ENCODE peak calls at places on chromosome 10, in six cellular contexts. P, O, G, K, C and S are unnamed samples.
A peak's percentile ranks its signal among the peaks of the same experiment; 100 is the strongest.

GRCh38 chr10:78927257-78927995 is 141.3 kb upstream of the ZMIZ1 start:
- DNase-seq in P (no peak), O (no peak), G (peak; percentile 20), K (no peak), C (no peak), S (no peak)

GRCh38 chr10:96333091-96333490 is 25.7 kb downstream of the OPALIN start:
- DNase-seq in P (no peak), O (no peak), G (no peak), K (no peak), C (no peak), S (no peak)

GRCh38 chr10:28432210-28432676 is 100.7 kb upstream of the WAC start:
- DNase-seq in P (peak; percentile 18), O (peak; percentile 61), G (peak; percentile 63), K (peak; percentile 31), C (peak; percentile 49), S (peak; percentile 44)

GRCh38 chr10:33115720-33116119 is 157.7 kb upstream of the ITGB1 start:
- DNase-seq in P (no peak), O (no peak), G (no peak), K (no peak), C (peak; percentile 78), S (no peak)

GRCh38 chr10:48509061-48509772 is 95.7 kb downstream of the ARHGAP22 start:
- DNase-seq in P (no peak), O (no peak), G (no peak), K (no peak), C (no peak), S (no peak)

GRCh38 chr10:132671171-132672154 is 114.5 kb downstream of the NKX6-2 start:
- DNase-seq in P (no peak), O (no peak), G (no peak), K (peak; percentile 10), C (no peak), S (no peak)

GRCh38 chr10:72087969-72088878 is at the start of gene SPOCK2:
- DNase-seq in P (peak; percentile 76), O (no peak), G (peak; percentile 42), K (peak; percentile 74), C (no peak), S (no peak)

GRCh38 chr10:101161494-101162299 is 30.6 kb downstream of the TLX1 start:
- DNase-seq in P (peak; percentile 70), O (peak; percentile 65), G (peak; percentile 58), K (peak; percentile 71), C (peak; percentile 47), S (peak; percentile 25)

GRCh38 chr10:12602557-12602956 is 253.2 kb downstream of the CAMK1D start:
- DNase-seq in P (no peak), O (no peak), G (no peak), K (no peak), C (no peak), S (no peak)

GRCh38 chr10:113802997-113803396 is 50.9 kb downstream of the DCLRE1A start:
- DNase-seq in P (no peak), O (no peak), G (no peak), K (no peak), C (no peak), S (no peak)

GRCh38 chr10:116044722-116045374 is 228.2 kb downstream of the GFRA1 start:
- DNase-seq in P (no peak), O (no peak), G (no peak), K (no peak), C (peak; percentile 43), S (no peak)

GRCh38 chr10:125025341-125025740 is 83.4 kb downstream of the ZRANB1 start:
- DNase-seq in P (no peak), O (no peak), G (no peak), K (no peak), C (peak; percentile 35), S (no peak)

GRCh38 chr10:86861351-86861750 is 96.1 kb downstream of the MMRN2 start:
- DNase-seq in P (no peak), O (no peak), G (no peak), K (no peak), C (no peak), S (no peak)

GRCh38 chr10:34716958-34717357 is 98.1 kb downstream of the PARD3 start:
- DNase-seq in P (no peak), O (no peak), G (no peak), K (no peak), C (peak; percentile 14), S (no peak)

GRCh38 chr10:26743091-26743490 is 45.6 kb downstream of the PDSS1 start:
- DNase-seq in P (no peak), O (no peak), G (no peak), K (no peak), C (no peak), S (no peak)

GRCh38 chr10:102347236-102347828 is 48.2 kb upstream of the NFKB2 start:
- DNase-seq in P (no peak), O (peak; percentile 43), G (peak; percentile 48), K (peak; percentile 67), C (peak; percentile 22), S (no peak)

GRCh38 chr10:6491841-6492609 is 88.1 kb downstream of the PRKCQ start:
- DNase-seq in P (no peak), O (no peak), G (no peak), K (no peak), C (no peak), S (no peak)

GRCh38 chr10:121594623-121595320 is 3.5 kb downstream of the FGFR2 start:
- DNase-seq in P (no peak), O (no peak), G (no peak), K (no peak), C (peak; percentile 75), S (peak; percentile 47)

GRCh38 chr10:132904169-132904813 is 38.1 kb downstream of the CFAP46 start:
- DNase-seq in P (no peak), O (no peak), G (peak; percentile 65), K (peak; percentile 74), C (peak; percentile 5), S (no peak)

GRCh38 chr10:32985341-32985764 is 27.3 kb upstream of the ITGB1 start:
- DNase-seq in P (no peak), O (no peak), G (no peak), K (no peak), C (no peak), S (no peak)

GRCh38 chr10:79055100-79055782 is 13.5 kb upstream of the ZMIZ1 start:
- DNase-seq in P (no peak), O (no peak), G (no peak), K (no peak), C (no peak), S (no peak)

GRCh38 chr10:96509017-96509641 is 4.6 kb downstream of the TLL2 start:
- DNase-seq in P (no peak), O (no peak), G (no peak), K (no peak), C (peak; percentile 91), S (peak; percentile 83)

GRCh38 chr10:103416436-103417147 is 20.2 kb downstream of the PDCD11 start:
- DNase-seq in P (peak; percentile 72), O (no peak), G (peak; percentile 43), K (peak; percentile 58), C (peak; percentile 20), S (peak; percentile 38)

DNA sequence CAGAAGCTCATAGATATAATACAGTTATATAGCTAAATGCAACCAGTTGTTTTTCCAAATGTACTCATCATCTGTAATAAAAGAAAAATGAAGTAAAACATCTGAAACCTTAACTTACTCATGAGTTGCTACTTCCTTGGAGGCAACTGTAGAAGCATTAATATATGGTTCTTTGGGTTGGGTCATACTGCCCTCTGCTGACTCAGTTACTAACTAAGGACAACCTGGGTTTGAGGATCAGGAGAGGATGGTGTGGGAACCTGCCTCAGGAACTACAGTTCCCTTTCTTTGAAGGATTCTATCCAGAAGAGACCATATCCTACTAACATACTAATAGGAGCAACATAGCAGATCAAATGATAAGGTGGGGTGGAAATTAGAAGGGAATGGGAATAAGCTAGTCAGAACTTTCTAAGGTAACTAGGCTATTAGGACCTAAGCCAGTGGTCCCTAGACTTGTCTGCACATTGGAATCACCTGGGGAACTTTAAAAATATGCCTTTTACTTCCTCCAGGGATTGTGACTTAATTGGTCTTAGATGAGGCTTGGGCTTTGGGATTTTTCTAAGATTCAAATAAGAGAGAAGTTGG is 20.7 kb downstream of the COX15 start:
- DNase-seq in P (no peak), O (no peak), G (peak; percentile 14), K (no peak), C (peak; percentile 34), S (peak; percentile 64)
- TF ChIP-seq CTCF in P (peak; percentile 41), O (peak; percentile 62), G (no peak), K (peak; percentile 23), C (peak; percentile 44), S (peak; percentile 62)

DNA sequence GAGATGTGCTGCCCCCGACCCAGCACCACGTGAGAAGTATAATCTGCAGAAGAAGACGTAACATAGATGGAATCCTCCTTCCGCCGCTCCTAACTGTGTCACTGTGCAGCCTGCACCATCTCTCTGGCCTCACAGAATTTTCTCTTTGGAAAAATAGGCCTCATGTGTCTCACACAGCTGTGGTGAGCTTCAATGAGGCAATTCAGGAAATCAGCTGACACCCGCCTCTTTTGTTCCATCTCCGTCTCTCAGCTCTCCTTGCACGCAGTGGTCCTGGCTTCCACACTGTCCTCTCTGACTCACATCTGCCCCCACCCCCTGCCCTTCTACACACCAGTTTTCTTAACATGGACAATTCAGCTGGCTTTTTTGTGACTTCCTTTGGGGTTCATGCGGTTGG is 7.2 kb downstream of the C10orf90 start:
- DNase-seq in P (peak; percentile 11), O (no peak), G (no peak), K (no peak), C (peak; percentile 98), S (peak; percentile 90)
- TF ChIP-seq CTCF in P (no peak), O (no peak), G (no peak), K (no peak), C (no peak), S (no peak)

DNA sequence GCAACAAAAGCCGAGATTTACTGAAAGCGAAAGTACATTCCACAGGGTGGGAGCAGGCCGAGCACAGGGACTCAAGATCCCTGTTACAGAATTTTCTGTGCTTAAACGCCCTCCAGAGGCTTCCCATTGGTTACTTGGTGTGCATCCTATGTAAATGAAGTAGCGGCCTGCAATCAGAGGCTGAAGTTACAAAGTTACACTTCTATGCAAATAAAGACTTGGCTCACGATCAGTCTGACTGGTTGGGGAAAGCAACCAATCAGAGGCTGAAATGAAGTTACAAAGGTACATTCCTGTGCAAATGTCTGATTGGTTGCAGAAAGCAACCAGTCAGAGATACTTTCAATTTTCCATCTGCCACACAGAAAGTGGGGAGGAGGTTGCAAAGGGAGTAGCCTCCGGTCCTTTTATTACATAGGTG is 4.1 kb downstream of the ACBD7 start:
- DNase-seq in P (no peak), O (peak; percentile 52), G (peak; percentile 67), K (no peak), C (peak; percentile 99), S (peak; percentile 92)
- TF ChIP-seq CTCF in P (no peak), O (peak; percentile 2), G (no peak), K (no peak), C (no peak), S (no peak)

DNA sequence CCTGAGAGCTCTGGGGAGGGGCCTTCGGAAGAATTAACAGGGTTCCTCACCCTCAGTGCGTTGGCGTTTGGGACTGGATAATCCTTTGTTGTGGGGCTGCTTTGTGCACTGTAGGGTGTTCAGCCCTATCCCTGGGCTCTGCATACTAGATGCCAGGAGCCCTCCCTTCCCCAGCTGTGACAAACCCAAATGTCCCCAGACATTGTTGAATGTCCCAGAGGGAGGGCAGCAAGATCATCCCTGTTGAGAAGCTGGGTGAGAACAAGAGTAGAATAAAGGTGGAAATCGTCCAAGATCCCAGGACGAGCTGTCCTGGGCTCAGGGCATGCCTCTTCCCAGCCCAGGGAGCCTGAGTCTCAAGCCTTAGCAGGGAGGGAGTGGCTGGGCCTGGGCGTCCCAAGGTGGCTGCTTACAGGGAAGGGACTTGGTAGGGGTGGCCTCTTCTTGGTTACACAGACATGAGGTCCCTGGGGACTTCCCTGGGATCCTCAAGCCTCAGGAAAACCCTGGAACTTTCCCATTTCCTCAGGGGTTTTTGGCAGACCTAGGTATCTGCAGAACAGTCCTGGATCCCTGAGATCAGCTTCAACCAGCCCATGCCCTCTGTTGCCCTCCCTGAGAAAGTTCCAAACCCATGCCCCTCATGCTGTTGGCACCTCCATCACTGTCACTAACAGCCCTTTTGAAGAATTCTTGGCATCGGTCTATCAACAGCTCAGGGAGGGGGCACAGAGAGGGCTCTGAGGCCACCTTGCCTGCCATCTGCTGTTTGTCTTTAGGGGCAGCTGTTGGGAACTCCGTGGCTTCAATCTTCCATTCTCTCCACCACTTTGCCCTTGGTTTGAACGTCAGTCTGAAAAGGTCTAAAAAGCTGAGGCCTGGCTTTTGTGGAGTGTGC is 53.7 kb downstream of the GOLGA7B start:
- DNase-seq in P (no peak), O (no peak), G (no peak), K (no peak), C (no peak), S (no peak)
- TF ChIP-seq CTCF in P (no peak), O (no peak), G (no peak), K (no peak), C (no peak), S (no peak)